ENCODE peak calls at places on chromosomes 5 and 9, in four cellular contexts. K is T-helper 2 cell, Z is cardiac fibroblast, H is endothelial cell. E is an unnamed sample.

GRCh38 chr5:16809816-16810502 is 126.1 kb downstream of the MYO10 start:
- DNase-seq in H (no peak), Z (peak), K (no peak), E (no peak)

GRCh38 chr5:125336401-125336800 is 590.0 kb upstream of the ZNF608 start:
- DNase-seq in H (no peak), Z (no peak), K (no peak), E (no peak)

GRCh38 chr5:98513378-98513777 is 260.1 kb upstream of the RGMB start:
- DNase-seq in K (no peak), H (no peak), Z (no peak), E (no peak)

GRCh38 chr5:102152906-102153787 is 142.9 kb downstream of the SLCO4C1 start:
- DNase-seq in H (peak), Z (peak), K (peak), E (no peak)

GRCh38 chr9:128787583-128788156 is 617 bp downstream of the TBC1D13 start:
- DNase-seq in H (no peak), K (no peak), Z (peak), E (no peak)

GRCh38 chr5:5881294-5881693 is 458.8 kb downstream of the ICE1 start:
- DNase-seq in H (peak), Z (no peak), K (no peak), E (no peak)

GRCh38 chr9:6098431-6098830 is 83.0 kb upstream of the RANBP6 start:
- DNase-seq in K (no peak), H (no peak), Z (peak), E (no peak)

GRCh38 chr9:111965566-111966019 is 69.0 kb downstream of the UGCG start:
- DNase-seq in Z (peak), K (no peak), H (no peak), E (no peak)

GRCh38 chr5:109654455-109654854 is 35.3 kb upstream of the MAN2A1 start:
- DNase-seq in K (no peak), H (no peak), Z (peak), E (no peak)

GRCh38 chr5:179406031-179406681 is 60.9 kb upstream of the ADAMTS2 start:
- DNase-seq in K (no peak), H (no peak), Z (peak), E (no peak)

GRCh38 chr5:97297063-97297715 is 114.1 kb upstream of the RIOK2 start:
- DNase-seq in H (peak), K (peak), Z (peak), E (no peak)

GRCh38 chr9:81682797-81683196 is 6.5 kb downstream of the TLE1 start:
- DNase-seq in Z (peak), K (no peak), H (no peak), E (no peak)

GRCh38 chr5:134406390-134406789 is 5.3 kb downstream of the CDKN2AIPNL start:
- DNase-seq in H (no peak), K (no peak), Z (no peak), E (no peak)

GRCh38 chr5:95908799-95909198 is 52.9 kb downstream of the ELL2 start:
- DNase-seq in K (no peak), Z (no peak), H (no peak), E (no peak)

GRCh38 chr5:1208221-1208742 is 6.9 kb downstream of the SLC6A19 start:
- DNase-seq in Z (no peak), K (no peak), H (no peak), E (no peak)

GRCh38 chr9:77176686-77177142 is 620 bp upstream of the VPS13A start:
- DNase-seq in Z (no peak), K (no peak), H (no peak), E (no peak)

GRCh38 chr5:96743065-96743768 is 64.5 kb downstream of the ERAP1 start:
- DNase-seq in Z (peak), K (no peak), H (no peak), E (no peak)

GRCh38 chr9:136848393-136849037 is 694 bp upstream of the PHPT1 start:
- DNase-seq in K (peak), H (peak), Z (no peak), E (no peak)

GRCh38 chr5:86757824-86758223 is 140.1 kb downstream of the COX7C start:
- DNase-seq in Z (no peak), K (no peak), H (no peak), E (no peak)

GRCh38 chr5:18333841-18334240 is 699.6 kb downstream of the TAF11L14 start:
- DNase-seq in K (no peak), Z (no peak), H (no peak), E (no peak)

GRCh38 chr9:95104966-95105365 is 212.5 kb downstream of the FANCC start:
- DNase-seq in Z (no peak), H (no peak), K (no peak), E (no peak)

GRCh38 chr9:105877719-105878118 is 183.4 kb downstream of the TMEM38B start:
- DNase-seq in H (no peak), Z (no peak), K (no peak), E (no peak)

GRCh38 chr9:124037790-124038189 is 26.2 kb downstream of the LHX2 start:
- DNase-seq in Z (no peak), H (no peak), K (no peak), E (no peak)

GRCh38 chr5:22754155-22754554 is 99.0 kb downstream of the CDH12 start:
- DNase-seq in Z (no peak), H (no peak), K (no peak), E (no peak)

GRCh38 chr9:13278368-13279246 is 885 bp downstream of the MPDZ start:
- DNase-seq in K (no peak), H (peak), Z (peak), E (no peak)

GRCh38 chr5:53048248-53048647 is 59.1 kb downstream of the ITGA2 start:
- DNase-seq in H (no peak), Z (no peak), K (no peak), E (no peak)

GRCh38 chr9:102273952-102274351 is 535.5 kb upstream of the GRIN3A start:
- DNase-seq in H (no peak), Z (peak), K (no peak), E (no peak)